ENCODE peak calls at places on chromosomes 12 and 14, in nine cellular contexts. One of them, this sample, is unnamed.

GRCh38 chr14:21874167-21874566 is 200.5 kb upstream of the OR4E1 start:
- DNase-seq in NCI-H2029: no peak
- DNase-seq in GM13977: no peak
- DNase-seq in HFFc6: no peak
- DNase-seq in ACHN: no peak
- DNase-seq in GM03348: no peak
- DNase-seq in activated CD4-positive, alpha-beta T cell treated with anti-CD3 and anti-CD28 coated beads, Interleukin-2, amount 10 ng/mL, durations not matched to agents 7 days and 5 days: no peak
- DNase-seq in substantia nigra: no peak
- DNase-seq in H7: no peak
- DNase-seq in this sample: no peak

GRCh38 chr12:11513288-11513687 is 117.9 kb upstream of the PRB2 start:
- DNase-seq in H7: peak; percentile 41
- DNase-seq in GM03348: no peak
- DNase-seq in activated CD4-positive, alpha-beta T cell treated with anti-CD3 and anti-CD28 coated beads, Interleukin-2, amount 10 ng/mL, durations not matched to agents 7 days and 5 days: no peak
- DNase-seq in GM13977: no peak
- DNase-seq in NCI-H2029: no peak
- DNase-seq in substantia nigra: no peak
- DNase-seq in ACHN: no peak
- DNase-seq in HFFc6: no peak
- DNase-seq in this sample: no peak

GRCh38 chr14:101131451-101131916 is 228.0 kb upstream of the RTL1 start:
- DNase-seq in GM03348: no peak
- DNase-seq in substantia nigra: no peak
- DNase-seq in activated CD4-positive, alpha-beta T cell treated with anti-CD3 and anti-CD28 coated beads, Interleukin-2, amount 10 ng/mL, durations not matched to agents 7 days and 5 days: no peak
- DNase-seq in HFFc6: no peak
- DNase-seq in ACHN: no peak
- DNase-seq in NCI-H2029: no peak
- DNase-seq in GM13977: no peak
- DNase-seq in H7: no peak
- DNase-seq in this sample: no peak

GRCh38 chr12:102551186-102551585 is 70.8 kb upstream of the IGF1 start:
- DNase-seq in ACHN: no peak
- DNase-seq in NCI-H2029: no peak
- DNase-seq in activated CD4-positive, alpha-beta T cell treated with anti-CD3 and anti-CD28 coated beads, Interleukin-2, amount 10 ng/mL, durations not matched to agents 7 days and 5 days: no peak
- DNase-seq in GM13977: no peak
- DNase-seq in HFFc6: no peak
- DNase-seq in GM03348: no peak
- DNase-seq in H7: no peak
- DNase-seq in substantia nigra: no peak
- DNase-seq in this sample: no peak

GRCh38 chr12:44193281-44193680 is 357.4 kb downstream of the TMEM117 start:
- DNase-seq in GM13977: peak; percentile 39
- DNase-seq in activated CD4-positive, alpha-beta T cell treated with anti-CD3 and anti-CD28 coated beads, Interleukin-2, amount 10 ng/mL, durations not matched to agents 7 days and 5 days: no peak
- DNase-seq in H7: no peak
- DNase-seq in HFFc6: no peak
- DNase-seq in GM03348: no peak
- DNase-seq in substantia nigra: no peak
- DNase-seq in ACHN: no peak
- DNase-seq in NCI-H2029: no peak
- DNase-seq in this sample: no peak

GRCh38 chr12:3456809-3457208 is 34.2 kb upstream of the PRMT8 start:
- DNase-seq in H7: peak; percentile 79
- DNase-seq in substantia nigra: no peak
- DNase-seq in activated CD4-positive, alpha-beta T cell treated with anti-CD3 and anti-CD28 coated beads, Interleukin-2, amount 10 ng/mL, durations not matched to agents 7 days and 5 days: no peak
- DNase-seq in ACHN: no peak
- DNase-seq in NCI-H2029: peak; percentile 91
- DNase-seq in GM03348: no peak
- DNase-seq in GM13977: no peak
- DNase-seq in HFFc6: no peak
- DNase-seq in this sample: no peak

GRCh38 chr14:91356218-91356763 is 61.3 kb downstream of the CCDC88C start:
- DNase-seq in activated CD4-positive, alpha-beta T cell treated with anti-CD3 and anti-CD28 coated beads, Interleukin-2, amount 10 ng/mL, durations not matched to agents 7 days and 5 days: no peak
- DNase-seq in ACHN: no peak
- DNase-seq in GM13977: no peak
- DNase-seq in NCI-H2029: no peak
- DNase-seq in GM03348: no peak
- DNase-seq in HFFc6: no peak
- DNase-seq in H7: no peak
- DNase-seq in substantia nigra: no peak
- DNase-seq in this sample: no peak

GRCh38 chr12:25715147-25715546 is 162.1 kb upstream of the LMNTD1 start:
- DNase-seq in GM03348: peak; percentile 57
- DNase-seq in ACHN: no peak
- DNase-seq in GM13977: no peak
- DNase-seq in substantia nigra: no peak
- DNase-seq in NCI-H2029: no peak
- DNase-seq in activated CD4-positive, alpha-beta T cell treated with anti-CD3 and anti-CD28 coated beads, Interleukin-2, amount 10 ng/mL, durations not matched to agents 7 days and 5 days: no peak
- DNase-seq in H7: no peak
- DNase-seq in HFFc6: peak; percentile 21
- DNase-seq in this sample: no peak

GRCh38 chr14:89226789-89227489 is 190.1 kb downstream of the FOXN3 start:
- DNase-seq in NCI-H2029: no peak
- DNase-seq in GM13977: no peak
- DNase-seq in substantia nigra: no peak
- DNase-seq in ACHN: no peak
- DNase-seq in GM03348: no peak
- DNase-seq in activated CD4-positive, alpha-beta T cell treated with anti-CD3 and anti-CD28 coated beads, Interleukin-2, amount 10 ng/mL, durations not matched to agents 7 days and 5 days: no peak
- DNase-seq in H7: no peak
- DNase-seq in HFFc6: no peak
- DNase-seq in this sample: no peak

GRCh38 chr12:49974677-49975369 is 2.1 kb downstream of the AQP6 start:
- DNase-seq in ACHN: no peak
- DNase-seq in GM13977: no peak
- DNase-seq in NCI-H2029: no peak
- DNase-seq in HFFc6: no peak
- DNase-seq in activated CD4-positive, alpha-beta T cell treated with anti-CD3 and anti-CD28 coated beads, Interleukin-2, amount 10 ng/mL, durations not matched to agents 7 days and 5 days: no peak
- DNase-seq in GM03348: no peak
- DNase-seq in substantia nigra: peak; percentile 40
- DNase-seq in H7: peak; percentile 52
- DNase-seq in this sample: no peak

GRCh38 chr14:36585100-36585499 is 2.7 kb upstream of the NKX2-8 start:
- DNase-seq in NCI-H2029: peak; percentile 94
- DNase-seq in GM03348: no peak
- DNase-seq in HFFc6: no peak
- DNase-seq in substantia nigra: no peak
- DNase-seq in activated CD4-positive, alpha-beta T cell treated with anti-CD3 and anti-CD28 coated beads, Interleukin-2, amount 10 ng/mL, durations not matched to agents 7 days and 5 days: no peak
- DNase-seq in GM13977: no peak
- DNase-seq in ACHN: no peak
- DNase-seq in H7: no peak
- DNase-seq in this sample: no peak

GRCh38 chr14:83826838-83827237 is 1703.1 kb upstream of the FLRT2 start:
- DNase-seq in NCI-H2029: no peak
- DNase-seq in substantia nigra: no peak
- DNase-seq in H7: no peak
- DNase-seq in GM13977: no peak
- DNase-seq in GM03348: peak; percentile 2
- DNase-seq in ACHN: peak; percentile 11
- DNase-seq in activated CD4-positive, alpha-beta T cell treated with anti-CD3 and anti-CD28 coated beads, Interleukin-2, amount 10 ng/mL, durations not matched to agents 7 days and 5 days: no peak
- DNase-seq in HFFc6: peak; percentile 11
- DNase-seq in this sample: no peak

GRCh38 chr12:119876761-119877638 is at the start of gene CIT:
- DNase-seq in GM03348: peak; percentile 99
- DNase-seq in HFFc6: peak; percentile 94
- DNase-seq in NCI-H2029: peak; percentile 94
- DNase-seq in substantia nigra: peak; percentile 84
- DNase-seq in activated CD4-positive, alpha-beta T cell treated with anti-CD3 and anti-CD28 coated beads, Interleukin-2, amount 10 ng/mL, durations not matched to agents 7 days and 5 days: peak; percentile 93
- DNase-seq in GM13977: peak; percentile 96
- DNase-seq in H7: peak; percentile 97
- DNase-seq in ACHN: peak; percentile 99
- DNase-seq in this sample: peak; percentile 93

GRCh38 chr14:71410578-71411279 is 503.5 kb downstream of the PCNX1 start:
- DNase-seq in ACHN: no peak
- DNase-seq in activated CD4-positive, alpha-beta T cell treated with anti-CD3 and anti-CD28 coated beads, Interleukin-2, amount 10 ng/mL, durations not matched to agents 7 days and 5 days: no peak
- DNase-seq in NCI-H2029: no peak
- DNase-seq in GM13977: no peak
- DNase-seq in GM03348: no peak
- DNase-seq in HFFc6: no peak
- DNase-seq in substantia nigra: no peak
- DNase-seq in H7: no peak
- DNase-seq in this sample: no peak

GRCh38 chr14:91453744-91454143 is 36.1 kb upstream of the CCDC88C start:
- DNase-seq in GM03348: no peak
- DNase-seq in GM13977: no peak
- DNase-seq in H7: no peak
- DNase-seq in substantia nigra: no peak
- DNase-seq in HFFc6: no peak
- DNase-seq in ACHN: no peak
- DNase-seq in activated CD4-positive, alpha-beta T cell treated with anti-CD3 and anti-CD28 coated beads, Interleukin-2, amount 10 ng/mL, durations not matched to agents 7 days and 5 days: no peak
- DNase-seq in NCI-H2029: no peak
- DNase-seq in this sample: no peak

GRCh38 chr14:65495196-65495595 is 82.7 kb downstream of the FUT8 start:
- DNase-seq in H7: no peak
- DNase-seq in NCI-H2029: no peak
- DNase-seq in substantia nigra: no peak
- DNase-seq in HFFc6: no peak
- DNase-seq in activated CD4-positive, alpha-beta T cell treated with anti-CD3 and anti-CD28 coated beads, Interleukin-2, amount 10 ng/mL, durations not matched to agents 7 days and 5 days: no peak
- DNase-seq in GM03348: peak; percentile 20
- DNase-seq in GM13977: no peak
- DNase-seq in ACHN: no peak
- DNase-seq in this sample: no peak

GRCh38 chr12:101925352-101925751 is 48.0 kb downstream of the DRAM1 start:
- DNase-seq in substantia nigra: no peak
- DNase-seq in HFFc6: peak; percentile 98
- DNase-seq in activated CD4-positive, alpha-beta T cell treated with anti-CD3 and anti-CD28 coated beads, Interleukin-2, amount 10 ng/mL, durations not matched to agents 7 days and 5 days: no peak
- DNase-seq in GM13977: no peak
- DNase-seq in GM03348: peak; percentile 93
- DNase-seq in ACHN: peak; percentile 11
- DNase-seq in H7: no peak
- DNase-seq in NCI-H2029: no peak
- DNase-seq in this sample: no peak

GRCh38 chr14:55804198-55804553 is 224.2 kb downstream of the KTN1 start:
- DNase-seq in NCI-H2029: no peak
- DNase-seq in GM03348: no peak
- DNase-seq in GM13977: no peak
- DNase-seq in ACHN: no peak
- DNase-seq in HFFc6: no peak
- DNase-seq in H7: no peak
- DNase-seq in activated CD4-positive, alpha-beta T cell treated with anti-CD3 and anti-CD28 coated beads, Interleukin-2, amount 10 ng/mL, durations not matched to agents 7 days and 5 days: no peak
- DNase-seq in substantia nigra: no peak
- DNase-seq in this sample: no peak

GRCh38 chr12:113152835-113153814 is 3.6 kb downstream of the CFAP73 start:
- DNase-seq in H7: peak; percentile 94
- DNase-seq in GM03348: peak; percentile 92
- DNase-seq in ACHN: peak; percentile 93
- DNase-seq in substantia nigra: peak; percentile 80
- DNase-seq in NCI-H2029: peak; percentile 69
- DNase-seq in GM13977: peak; percentile 89
- DNase-seq in activated CD4-positive, alpha-beta T cell treated with anti-CD3 and anti-CD28 coated beads, Interleukin-2, amount 10 ng/mL, durations not matched to agents 7 days and 5 days: peak; percentile 68
- DNase-seq in HFFc6: peak; percentile 55
- DNase-seq in this sample: peak; percentile 63